ENCODE peak calls at places on chromosomes 5 and 9, in eight cellular contexts. P, V, J, Z, M, D, C and G are unnamed samples.

GRCh38 chr9:16715404-16715803 is 155.1 kb downstream of the BNC2 start:
- DNase-seq in P (peak), V (no peak), J (peak), Z (no peak), M (no peak), D (no peak), C (no peak), G (no peak)

GRCh38 chr9:8600914-8601680 is 801.5 kb upstream of the DMAC1 start:
- DNase-seq in P (no peak), V (no peak), J (no peak), Z (no peak), M (no peak), D (no peak), C (no peak), G (no peak)

GRCh38 chr5:134864707-134865106 is 9.5 kb upstream of the TXNDC15 start:
- DNase-seq in P (no peak), V (no peak), J (no peak), Z (no peak), M (no peak), D (no peak), C (no peak), G (no peak)

GRCh38 chr5:37777472-37778135 is 62.2 kb downstream of the GDNF start:
- DNase-seq in P (no peak), V (no peak), J (peak), Z (no peak), M (no peak), D (no peak), C (no peak), G (no peak)

GRCh38 chr5:178118345-178118744 is 5.0 kb downstream of the N4BP3 start:
- DNase-seq in P (no peak), V (no peak), J (no peak), Z (no peak), M (no peak), D (no peak), C (no peak), G (no peak)

GRCh38 chr5:174576042-174576441 is 148.3 kb upstream of the MSX2 start:
- DNase-seq in P (no peak), V (no peak), J (no peak), Z (no peak), M (no peak), D (no peak), C (no peak), G (no peak)

GRCh38 chr9:137882506-137882821 is 4.9 kb downstream of the CACNA1B start:
- DNase-seq in P (no peak), V (no peak), J (no peak), Z (no peak), M (no peak), D (no peak), C (no peak), G (no peak)

GRCh38 chr5:124628721-124629596 is 117.5 kb downstream of the ZNF608 start:
- DNase-seq in P (peak), V (peak), J (peak), Z (peak), M (peak), D (no peak), C (peak), G (peak)

GRCh38 chr5:54713923-54714581 is 196.5 kb downstream of the SNX18 start:
- DNase-seq in P (peak), V (no peak), J (no peak), Z (no peak), M (no peak), D (no peak), C (peak), G (no peak)

GRCh38 chr5:151198861-151199260 is 25.0 kb downstream of the CCDC69 start:
- DNase-seq in P (no peak), V (no peak), J (no peak), Z (no peak), M (no peak), D (no peak), C (no peak), G (no peak)

GRCh38 chr9:70352356-70352755 is 62.1 kb downstream of the KLF9 start:
- DNase-seq in P (peak), V (no peak), J (peak), Z (no peak), M (no peak), D (no peak), C (no peak), G (peak)

GRCh38 chr9:121253821-121254471 is 14.0 kb upstream of the GSN start:
- DNase-seq in P (no peak), V (no peak), J (no peak), Z (no peak), M (no peak), D (no peak), C (no peak), G (no peak)

GRCh38 chr5:74098456-74098855 is 472.5 kb downstream of the ARHGEF28 start:
- DNase-seq in P (no peak), V (no peak), J (no peak), Z (no peak), M (no peak), D (no peak), C (no peak), G (no peak)

GRCh38 chr9:37927611-37928551 is 24.0 kb upstream of the SLC25A51 start:
- DNase-seq in P (no peak), V (no peak), J (no peak), Z (no peak), M (no peak), D (no peak), C (no peak), G (no peak)

GRCh38 chr5:142913728-142914338 is 143.7 kb downstream of the ARHGAP26 start:
- DNase-seq in P (no peak), V (no peak), J (no peak), Z (no peak), M (no peak), D (no peak), C (no peak), G (no peak)

GRCh38 chr9:98481676-98482075 is 226.2 kb upstream of the TBC1D2 start:
- DNase-seq in P (no peak), V (no peak), J (peak), Z (no peak), M (no peak), D (no peak), C (no peak), G (no peak)

GRCh38 chr5:111840275-111840674 is 83.3 kb upstream of the NREP start:
- DNase-seq in P (no peak), V (no peak), J (no peak), Z (no peak), M (no peak), D (no peak), C (no peak), G (no peak)

GRCh38 chr5:111829701-111830100 is 72.7 kb upstream of the NREP start:
- DNase-seq in P (peak), V (peak), J (peak), Z (no peak), M (no peak), D (no peak), C (no peak), G (peak)

GRCh38 chr5:111830333-111830732 is 73.3 kb upstream of the NREP start:
- DNase-seq in P (peak), V (no peak), J (peak), Z (no peak), M (no peak), D (no peak), C (no peak), G (peak)

DNA sequence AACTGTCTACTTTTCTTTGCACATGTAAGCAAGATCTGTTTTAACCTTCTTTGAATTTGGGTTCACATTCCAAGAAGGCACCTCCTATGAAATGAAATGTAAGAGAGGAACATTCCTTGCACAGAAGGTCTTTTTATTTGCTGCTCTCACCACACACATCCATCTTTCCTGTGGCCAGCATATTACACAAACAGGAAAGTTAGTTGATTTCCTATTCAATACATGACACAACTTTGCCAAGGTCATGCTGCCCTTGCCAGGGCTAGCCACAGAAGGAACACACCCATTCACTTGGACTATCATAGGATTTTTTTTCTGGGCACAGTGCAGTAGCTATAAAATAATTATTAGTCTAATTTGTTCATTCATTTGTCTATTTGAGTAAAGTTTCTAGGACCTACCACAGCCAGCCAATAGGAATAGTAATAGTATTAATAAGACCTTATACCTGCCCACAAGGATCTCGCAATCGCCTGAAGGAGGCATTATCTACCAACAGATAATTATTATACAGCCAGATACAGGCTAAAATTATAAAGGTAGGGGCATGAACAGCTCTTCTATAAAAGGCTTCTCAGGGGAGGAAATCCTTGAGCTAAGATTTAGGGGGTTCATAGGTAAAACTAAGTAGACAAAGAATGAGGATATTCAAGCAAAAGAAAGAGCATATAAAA is 78.1 kb upstream of the NREP start:
- DNase-seq in P (peak), V (no peak), J (peak), Z (no peak), M (no peak), D (no peak), C (no peak), G (no peak)
- TF ChIP-seq CTCF in P (no peak), V (no peak), J (no peak), Z (no peak), M (no peak), D (no peak), C (no peak), G (no peak)

GRCh38 chr5:90305022-90305720 is 104.4 kb downstream of the CETN3 start:
- DNase-seq in P (no peak), V (no peak), J (no peak), Z (no peak), M (no peak), D (no peak), C (no peak), G (no peak)
- H3K4me3 ChIP-seq in P (no peak), V (no peak), J (no peak), Z (no peak), M (no peak), D (no peak), C (no peak), G (no peak)

GRCh38 chr9:15352301-15352700 is 45.3 kb upstream of the TTC39B start:
- DNase-seq in P (no peak), V (no peak), J (no peak), Z (no peak), M (no peak), D (no peak), C (no peak), G (no peak)

GRCh38 chr9:15357050-15357653 is 50.1 kb upstream of the TTC39B start:
- DNase-seq in P (no peak), V (no peak), J (no peak), Z (peak), M (no peak), D (no peak), C (no peak), G (no peak)

GRCh38 chr9:15353892-15354291 is 46.9 kb upstream of the TTC39B start:
- DNase-seq in P (no peak), V (no peak), J (no peak), Z (no peak), M (no peak), D (no peak), C (no peak), G (no peak)

GRCh38 chr9:15355669-15356068 is 48.7 kb upstream of the TTC39B start:
- DNase-seq in P (no peak), V (no peak), J (no peak), Z (no peak), M (no peak), D (no peak), C (no peak), G (no peak)

GRCh38 chr9:15354713-15355112 is 47.7 kb upstream of the TTC39B start:
- DNase-seq in P (no peak), V (no peak), J (no peak), Z (no peak), M (no peak), D (no peak), C (peak), G (no peak)
- TF ChIP-seq CTCF in P (no peak), V (no peak), J (no peak), Z (no peak), M (no peak), D (no peak), C (no peak), G (no peak)

GRCh38 chr9:136806067-136806466 is 1.7 kb upstream of the RABL6 start:
- DNase-seq in P (no peak), V (no peak), J (no peak), Z (no peak), M (no peak), D (no peak), C (no peak), G (no peak)
- H3K4me3 ChIP-seq in P (no peak), V (no peak), J (no peak), Z (no peak), M (no peak), D (no peak), C (no peak), G (no peak)

DNA sequence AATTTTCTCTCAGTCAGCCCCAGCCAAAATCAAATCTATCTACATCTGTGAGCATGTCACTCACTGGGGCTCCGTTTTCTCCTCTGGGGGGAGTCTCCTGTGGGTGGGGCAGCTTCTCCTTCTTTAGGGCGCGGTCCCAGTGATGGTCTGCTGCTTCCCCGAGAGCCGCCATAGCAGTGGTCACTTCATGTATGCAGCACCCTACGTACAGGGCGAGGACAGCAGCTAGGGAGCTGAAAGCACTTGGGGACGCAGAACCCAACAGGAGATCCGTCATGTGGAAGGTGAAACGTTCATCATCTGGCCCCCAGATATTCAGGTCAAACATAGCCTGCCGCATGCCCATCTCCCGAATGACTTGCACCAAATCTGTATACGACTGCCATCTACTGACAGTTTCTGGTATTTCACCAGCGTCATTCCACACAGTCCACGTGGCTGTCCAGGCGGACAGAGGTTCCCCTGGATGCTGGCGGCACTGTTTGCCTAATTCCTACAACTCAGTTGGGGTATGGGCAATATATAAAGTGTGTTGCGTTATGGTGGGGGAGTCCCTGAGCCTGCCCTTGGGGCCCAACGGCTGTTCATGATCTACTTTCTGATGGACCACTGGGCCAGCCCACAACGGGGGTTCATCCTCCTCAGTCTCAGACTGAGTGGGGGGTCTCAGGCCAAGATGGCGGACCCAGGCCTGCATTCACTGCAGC is 795.0 kb downstream of the EFNA5 start:
- DNase-seq in P (no peak), V (no peak), J (peak), Z (no peak), M (peak), D (no peak), C (peak), G (no peak)
- TF ChIP-seq CTCF in P (peak), V (peak), J (peak), Z (peak), M (peak), D (peak), C (peak), G (peak)

GRCh38 chr9:14306672-14307646 is 7.0 kb downstream of the NFIB start:
- DNase-seq in P (no peak), V (no peak), J (no peak), Z (no peak), M (peak), D (no peak), C (no peak), G (no peak)

GRCh38 chr9:14307989-14308750 is 5.8 kb downstream of the NFIB start:
- DNase-seq in P (no peak), V (no peak), J (no peak), Z (no peak), M (no peak), D (no peak), C (no peak), G (no peak)

GRCh38 chr9:14309403-14309802 is 4.5 kb downstream of the NFIB start:
- DNase-seq in P (no peak), V (no peak), J (no peak), Z (no peak), M (peak), D (no peak), C (no peak), G (no peak)

GRCh38 chr9:14310247-14310646 is 3.7 kb downstream of the NFIB start:
- DNase-seq in P (no peak), V (no peak), J (no peak), Z (no peak), M (no peak), D (no peak), C (no peak), G (no peak)

DNA sequence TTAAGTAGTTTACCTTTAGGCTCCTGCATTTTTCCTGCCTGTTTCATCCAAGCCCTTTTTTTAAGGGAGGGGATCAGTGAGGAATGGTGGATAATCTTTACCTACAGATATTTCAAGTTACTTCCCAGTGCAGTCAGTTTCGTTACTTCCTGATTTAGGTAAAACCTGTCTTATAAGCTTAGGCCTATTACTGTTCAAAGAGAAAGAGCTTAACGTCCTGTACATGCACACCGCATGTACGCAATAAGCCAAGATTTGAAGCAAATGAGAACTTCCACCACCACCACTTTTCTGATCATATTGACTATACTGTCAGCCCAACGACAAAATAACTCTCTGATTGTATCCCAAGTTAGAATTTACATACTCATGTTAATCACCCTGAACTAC is 5.2 kb downstream of the NFIB start:
- DNase-seq in P (no peak), V (no peak), J (no peak), Z (no peak), M (no peak), D (no peak), C (no peak), G (no peak)
- H3K4me3 ChIP-seq in P (no peak), V (no peak), J (no peak), Z (peak), M (peak), D (peak), C (no peak), G (no peak)

GRCh38 chr5:176692835-176693476 is 45.7 kb downstream of the TSPAN17 start:
- DNase-seq in P (no peak), V (no peak), J (no peak), Z (no peak), M (no peak), D (no peak), C (no peak), G (no peak)
- TF ChIP-seq CTCF in P (no peak), V (no peak), J (no peak), Z (no peak), M (no peak), D (no peak), C (no peak), G (no peak)

DNA sequence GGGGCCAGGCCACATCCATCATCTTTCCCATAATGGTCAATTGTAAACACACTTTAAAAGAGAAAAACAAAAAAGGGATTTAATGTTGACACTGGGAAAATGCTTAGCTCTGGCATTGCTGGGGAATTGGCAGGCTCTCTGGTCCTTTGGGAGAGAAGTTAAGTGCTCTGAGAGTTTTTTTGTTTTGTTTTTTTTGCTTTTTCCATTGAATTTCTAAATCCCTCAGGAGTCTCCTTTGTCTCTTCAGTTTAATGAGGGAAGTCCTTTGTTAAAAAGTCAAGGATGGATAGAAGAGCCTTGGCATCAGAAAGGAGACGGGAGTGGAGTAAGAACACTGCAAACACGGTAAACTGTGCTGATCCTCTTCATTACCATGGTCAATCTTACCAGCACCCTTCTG is 7.1 kb upstream of the HAND1 start:
- DNase-seq in P (no peak), V (no peak), J (no peak), Z (no peak), M (no peak), D (no peak), C (no peak), G (no peak)
- H3K4me3 ChIP-seq in P (no peak), V (no peak), J (no peak), Z (no peak), M (peak), D (no peak), C (no peak), G (no peak)